ENCODE peak calls at places on chromosomes 12 and 14, in eight cellular contexts. Y is M059J; V is HCT116; P is mesenchymal stem cell; N is GM20000; X is pancreas; G is putamen; W is stimulated activated naive CD8-positive, alpha-beta T cell treated with anti-CD3 and anti-CD28 coated beads, Interleukin-15, Interleukin-2, amounts not matched to agents 100 U/mL and 50 U/mL, for 24 hours. I is an unnamed sample.

GRCh38 chr14:71675902-71676291 is 256.3 kb upstream of the RGS6 start:
- DNase-seq in P (no peak), N (no peak), X (no peak), V (no peak), W (no peak), G (no peak), Y (peak; percentile 32), I (no peak)

GRCh38 chr12:64180951-64181350 is 41.1 kb downstream of the KICS2 start:
- DNase-seq in N (no peak), X (no peak), V (peak; percentile 19), W (no peak), G (no peak), P (peak; percentile 73), Y (peak; percentile 84), I (no peak)

GRCh38 chr12:65941388-65941787 is 117.1 kb downstream of the HMGA2 start:
- DNase-seq in P (peak; percentile 71), Y (peak; percentile 81), V (no peak), N (no peak), G (no peak), W (no peak), X (no peak), I (no peak)

GRCh38 chr14:92513204-92513965 is at the start of gene RIN3:
- DNase-seq in G (no peak), P (peak; percentile 82), V (no peak), N (peak; percentile 84), W (peak; percentile 66), Y (peak; percentile 67), X (no peak), I (peak; percentile 77)

GRCh38 chr14:54762296-54762695 is 140.3 kb downstream of the GCH1 start:
- DNase-seq in V (no peak), X (no peak), G (no peak), W (peak; percentile 32), Y (no peak), N (no peak), P (no peak), I (no peak)

GRCh38 chr12:25811656-25812126 is 146.8 kb upstream of the RASSF8 start:
- DNase-seq in V (peak; percentile 64), P (peak; percentile 71), Y (peak; percentile 75), N (peak; percentile 24), X (no peak), W (peak; percentile 5), G (peak; percentile 25), I (peak; percentile 66)

GRCh38 chr14:21748869-21749303 is 75.3 kb upstream of the OR4E1 start:
- DNase-seq in P (peak; percentile 43), Y (peak; percentile 18), G (peak; percentile 48), X (peak; percentile 5), W (peak; percentile 53), V (peak; percentile 32), N (peak; percentile 34), I (peak; percentile 52)

GRCh38 chr14:99129998-99130397 is 142.0 kb downstream of the BCL11B start:
- DNase-seq in V (no peak), P (no peak), X (no peak), Y (no peak), W (no peak), G (no peak), N (no peak), I (no peak)

GRCh38 chr12:64864319-64864718 is 39.9 kb downstream of the TBC1D30 start:
- DNase-seq in G (no peak), Y (no peak), V (no peak), W (no peak), N (no peak), X (no peak), P (no peak), I (no peak)

GRCh38 chr12:116559080-116559329 is 176 bp upstream of the MAP1LC3B2 start:
- DNase-seq in P (no peak), Y (no peak), X (no peak), V (no peak), G (no peak), N (peak; percentile 74), W (no peak), I (peak; percentile 92)

GRCh38 chr14:51094282-51094821 is 553 bp downstream of the TRIM9 start:
- DNase-seq in Y (peak; percentile 12), X (no peak), G (no peak), P (peak; percentile 5), W (peak; percentile 32), N (no peak), V (no peak), I (no peak)

GRCh38 chr14:52313903-52314481 is at the start of gene PTGER2:
- DNase-seq in N (peak; percentile 69), G (peak; percentile 4), P (peak; percentile 95), W (peak; percentile 88), Y (peak; percentile 39), X (peak; percentile 43), V (peak; percentile 57), I (peak; percentile 49)

GRCh38 chr12:67388331-67389163 is 119.4 kb downstream of the CAND1 start:
- DNase-seq in W (no peak), P (no peak), Y (no peak), N (no peak), X (no peak), G (no peak), V (no peak), I (no peak)

GRCh38 chr12:62862259-62862881 is 72.6 kb downstream of the PPM1H start:
- DNase-seq in G (no peak), N (no peak), X (no peak), W (no peak), Y (peak; percentile 46), P (no peak), V (no peak), I (no peak)

GRCh38 chr14:72880164-72880563 is 13.7 kb downstream of the DPF3 start:
- DNase-seq in W (no peak), P (no peak), G (no peak), Y (peak; percentile 39), N (no peak), V (no peak), X (no peak), I (no peak)

GRCh38 chr14:25869854-25870253 is 728.0 kb downstream of the NOVA1 start:
- DNase-seq in G (no peak), W (no peak), N (no peak), X (no peak), V (no peak), Y (no peak), P (no peak), I (no peak)

GRCh38 chr14:52783211-52783610 is 8.2 kb downstream of the GNPNAT1 start:
- DNase-seq in G (no peak), V (no peak), W (no peak), Y (no peak), N (no peak), P (no peak), X (no peak), I (no peak)

GRCh38 chr14:73125746-73126145 is 10.6 kb upstream of the PSEN1 start:
- DNase-seq in W (no peak), N (no peak), P (no peak), V (no peak), X (no peak), G (no peak), Y (no peak), I (no peak)

GRCh38 chr14:62143235-62143634 is 381.0 kb downstream of the SNAPC1 start:
- DNase-seq in X (no peak), G (no peak), P (no peak), V (no peak), W (no peak), Y (peak; percentile 17), N (no peak), I (no peak)

GRCh38 chr12:2307550-2307949 is 254.8 kb downstream of the CACNA1C start:
- DNase-seq in W (no peak), X (no peak), G (no peak), N (no peak), Y (no peak), V (no peak), P (no peak), I (no peak)

GRCh38 chr14:69342928-69343525 is 55.1 kb downstream of the ERH start:
- DNase-seq in V (no peak), X (peak; percentile 63), N (no peak), W (no peak), Y (no peak), G (no peak), P (no peak), I (no peak)

GRCh38 chr14:99327050-99327449 is 55.1 kb upstream of the BCL11B start:
- DNase-seq in W (no peak), N (no peak), P (no peak), V (no peak), Y (no peak), X (no peak), G (no peak), I (no peak)

GRCh38 chr12:67352682-67353081 is 83.5 kb downstream of the CAND1 start:
- DNase-seq in N (no peak), Y (no peak), G (no peak), W (no peak), P (no peak), V (no peak), X (no peak), I (no peak)

GRCh38 chr12:66061076-66061475 is 69.5 kb downstream of the LLPH start:
- DNase-seq in G (no peak), X (no peak), P (no peak), N (no peak), Y (no peak), V (no peak), W (no peak), I (no peak)

GRCh38 chr14:93081875-93082570 is 33.7 kb downstream of the ITPK1 start:
- DNase-seq in N (peak; percentile 50), G (no peak), W (peak; percentile 69), V (no peak), Y (no peak), X (no peak), P (no peak), I (peak; percentile 63)

GRCh38 chr14:60618200-60618599 is 31.1 kb downstream of the SIX1 start:
- DNase-seq in G (no peak), X (no peak), P (no peak), Y (no peak), V (no peak), N (no peak), W (no peak), I (no peak)

GRCh38 chr12:2794261-2794735 is 472 bp upstream of the FKBP4 start:
- DNase-seq in V (no peak), P (no peak), N (peak; percentile 44), Y (no peak), W (no peak), X (no peak), G (peak; percentile 73), I (peak; percentile 18)

GRCh38 chr12:60257063-60257462 is 661.2 kb downstream of the SLC16A7 start:
- DNase-seq in V (peak; percentile 24), P (peak; percentile 75), N (no peak), Y (peak; percentile 81), X (no peak), W (no peak), G (no peak), I (no peak)

GRCh38 chr12:133057446-133057845 is 20.1 kb downstream of the ZNF84 start:
- DNase-seq in G (no peak), V (no peak), N (no peak), W (no peak), X (no peak), Y (no peak), P (peak; percentile 10), I (no peak)

GRCh38 chr14:25658988-25659387 is 609.0 kb upstream of the STXBP6 start:
- DNase-seq in X (no peak), V (no peak), N (no peak), Y (no peak), P (no peak), G (no peak), W (no peak), I (no peak)

GRCh38 chr12:81222841-81223595 is 145.1 kb downstream of the ACSS3 start:
- DNase-seq in Y (no peak), V (no peak), X (no peak), N (no peak), W (no peak), P (no peak), G (peak; percentile 31), I (no peak)

GRCh38 chr12:65334534-65334933 is 56.1 kb downstream of the MSRB3 start:
- DNase-seq in N (no peak), G (no peak), V (no peak), Y (no peak), X (no peak), W (no peak), P (peak; percentile 35), I (no peak)

GRCh38 chr12:124020398-124021024 is 47.5 kb downstream of the ZNF664 start:
- DNase-seq in Y (no peak), G (no peak), V (no peak), N (no peak), P (peak; percentile 54), W (no peak), X (no peak), I (no peak)

GRCh38 chr14:105139212-105139825 is 29.3 kb downstream of the JAG2 start:
- DNase-seq in N (no peak), G (no peak), X (no peak), W (no peak), Y (no peak), V (no peak), P (no peak), I (no peak)